ENCODE peak calls at places on chromosomes 12 and 14, in four cellular contexts. F is hepatocyte, N is prostate gland, U is body of pancreas. J is an unnamed sample. For H3K36me3 and H3K9me3, the result is how much of the 10 kb centered on the place peaks cover.

GRCh38 chr14:75044322-75044721 is 6.9 kb downstream of the MLH3 start:
- DNase-seq in N (no peak), U (no peak), F (no peak), J (no peak)

GRCh38 chr12:81077686-81078441 is at the start of gene ACSS3:
- DNase-seq in N (peak), U (peak), F (peak), J (peak)

GRCh38 chr14:101070540-101071492 is 167.3 kb upstream of the RTL1 start:
- DNase-seq in F (no peak), U (no peak), N (no peak), J (no peak)

GRCh38 chr14:94394594-94395305 is 6.3 kb upstream of the SERPINA1 start:
- DNase-seq in U (no peak), F (peak), N (no peak), J (peak)

GRCh38 chr14:91892918-91893527 is 25.7 kb upstream of the TC2N start:
- DNase-seq in F (no peak), U (no peak), N (no peak), J (peak)

GRCh38 chr14:80316426-80316825 is 105.1 kb upstream of the DIO2 start:
- DNase-seq in N (no peak), U (no peak), F (no peak), J (no peak)

GRCh38 chr12:47193066-47193465 is 113.3 kb upstream of the AMIGO2 start:
- DNase-seq in N (no peak), F (no peak), U (no peak), J (no peak)

GRCh38 chr14:57828713-57829112 is 37.2 kb downstream of the SLC35F4 start:
- DNase-seq in N (no peak), U (no peak), F (no peak), J (no peak)

GRCh38 chr14:103522649-103523582 is at the start of gene CKB:
- DNase-seq in N (peak), F (peak), U (peak), J (no peak)

GRCh38 chr14:94773017-94773681 is 3.2 kb upstream of the GSC start:
- DNase-seq in N (no peak), F (peak), U (no peak), J (no peak)

GRCh38 chr12:125149160-125150108 is 84.2 kb downstream of the AACS start:
- DNase-seq in F (no peak), N (no peak), U (peak), J (no peak)

GRCh38 chr12:92987846-92988621 is 58.9 kb upstream of the EEA1 start:
- DNase-seq in N (no peak), U (no peak), F (no peak), J (no peak)

GRCh38 chr12:88723219-88723618 is 142.9 kb upstream of the KITLG start:
- DNase-seq in N (no peak), U (no peak), F (no peak), J (no peak)

GRCh38 chr12:40312982-40313576 is 88.3 kb downstream of the LRRK2 start:
- DNase-seq in N (no peak), U (no peak), F (peak), J (no peak)

GRCh38 chr12:124681779-124682391 is 114.5 kb upstream of the NCOR2 start:
- DNase-seq in U (no peak), N (no peak), F (no peak), J (peak)

GRCh38 chr12:52171950-52172512 is 19.8 kb downstream of the KRT80 start:
- DNase-seq in U (peak), N (no peak), F (no peak), J (peak)

GRCh38 chr12:86044396-86044795 is 170.3 kb downstream of the NTS start:
- DNase-seq in N (no peak), F (no peak), U (no peak), J (no peak)

GRCh38 chr12:113274848-113275247 is 53.6 kb downstream of the TPCN1 start:
- DNase-seq in F (no peak), U (no peak), N (no peak), J (no peak)

GRCh38 chr12:694734-695503 is 31.7 kb upstream of the NINJ2 start:
- DNase-seq in F (no peak), U (no peak), N (no peak), J (no peak)

GRCh38 chr12:68400231-68400829 is 68.2 kb upstream of the MDM1 start:
- DNase-seq in N (no peak), F (no peak), U (no peak), J (no peak)

GRCh38 chr12:64205542-64205941 is 16.6 kb downstream of the KICS2 start:
- DNase-seq in F (no peak), N (no peak), U (no peak), J (no peak)

GRCh38 chr14:104422301-104423223 is 157.0 kb upstream of the C14orf180 start:
- DNase-seq in N (peak), U (no peak), F (no peak), J (no peak)

GRCh38 chr12:120581998-120582397 is 796 bp upstream of the POP5 start:
- DNase-seq in U (no peak), N (no peak), F (no peak), J (no peak)

GRCh38 chr12:65894127-65894526 is 69.8 kb downstream of the HMGA2 start:
- DNase-seq in U (no peak), N (no peak), F (no peak), J (no peak)

GRCh38 chr12:62732861-62733427 is 202.0 kb downstream of the PPM1H start:
- DNase-seq in U (no peak), F (peak), N (no peak), J (peak)

GRCh38 chr12:85627584-85627983 is 208.6 kb downstream of the RASSF9 start:
- DNase-seq in N (no peak), F (no peak), U (no peak), J (no peak)

DNA sequence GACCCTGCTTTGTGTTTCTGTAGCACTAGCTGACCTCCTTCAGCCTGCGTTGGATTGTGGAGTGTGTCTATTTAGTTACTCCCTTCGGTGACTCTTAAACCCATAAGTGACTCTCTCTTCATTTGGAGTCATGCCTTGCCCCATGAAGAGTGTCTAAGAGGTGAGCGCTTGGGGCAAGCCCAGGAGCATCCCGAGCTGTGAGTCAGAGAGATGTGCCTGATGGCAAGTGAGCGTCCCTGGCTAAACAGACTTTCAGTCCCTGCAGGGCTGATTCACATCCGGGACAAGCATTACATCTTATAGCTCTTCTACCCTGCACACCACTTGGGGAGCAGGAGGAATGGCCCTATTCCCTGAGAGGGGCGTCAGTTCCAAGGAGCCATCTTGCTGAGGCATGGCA is 24.3 kb upstream of the ATF1 start:
- DNase-seq in N (no peak), F (no peak), U (no peak), J (no peak)
- H3K36me3 ChIP-seq in N (under half), F (under half), U (under half), J (under half)

GRCh38 chr12:99978152-99978551 is 6.6 kb downstream of the ANKS1B start:
- DNase-seq in U (no peak), N (no peak), F (no peak), J (no peak)

GRCh38 chr12:99975321-99975720 is 9.4 kb downstream of the ANKS1B start:
- DNase-seq in F (no peak), N (no peak), U (no peak), J (no peak)

GRCh38 chr12:99976762-99977161 is 8.0 kb downstream of the ANKS1B start:
- DNase-seq in F (no peak), U (no peak), N (no peak), J (no peak)

GRCh38 chr12:99977550-99977949 is 7.2 kb downstream of the ANKS1B start:
- DNase-seq in U (no peak), N (no peak), F (no peak), J (no peak)

GRCh38 chr12:99974146-99974545 is 10.6 kb downstream of the ANKS1B start:
- DNase-seq in U (no peak), F (no peak), N (no peak), J (no peak)
- H3K9me3 ChIP-seq in U (under half), F (under half), N (under half), J (under half)

GRCh38 chr14:47674546-47675238 is 713 bp downstream of the MDGA2 start:
- DNase-seq in N (no peak), U (no peak), F (peak), J (no peak)
- H3K4me3 ChIP-seq in N (no peak), U (no peak), F (peak), J (peak)

DNA sequence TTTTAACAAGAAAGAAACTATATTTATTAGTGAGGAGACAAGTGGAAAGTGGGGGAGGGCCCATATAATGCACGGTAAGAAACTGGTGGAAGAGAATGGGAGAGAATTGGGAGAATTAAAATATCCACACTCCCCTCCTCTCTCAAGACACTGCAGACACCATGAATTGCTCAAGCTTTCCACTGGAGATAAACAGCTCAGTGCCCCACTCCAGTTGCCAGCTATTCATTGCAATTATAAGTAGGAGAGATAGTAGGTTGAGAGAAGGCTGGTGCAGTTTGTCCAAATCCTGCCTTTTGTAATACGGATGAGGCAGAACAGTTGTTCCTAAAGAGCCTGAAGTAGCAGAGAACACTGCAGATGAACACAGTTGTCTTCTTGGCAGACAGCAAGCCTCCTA is 38.2 kb downstream of the DCAF5 start:
- DNase-seq in U (no peak), F (no peak), N (no peak), J (no peak)
- H3K36me3 ChIP-seq in U (under half), F (under half), N (under half), J (under half)

GRCh38 chr12:126346087-126346486 is 1280.9 kb downstream of the AACS start:
- DNase-seq in U (no peak), F (no peak), N (no peak), J (no peak)

GRCh38 chr12:126347421-126347820 is 1282.2 kb downstream of the AACS start:
- DNase-seq in F (no peak), U (no peak), N (no peak), J (no peak)

GRCh38 chr12:126338031-126338441 is 1272.8 kb downstream of the AACS start:
- DNase-seq in F (no peak), N (no peak), U (no peak), J (no peak)

GRCh38 chr12:126343352-126343751 is 1278.1 kb downstream of the AACS start:
- DNase-seq in F (no peak), N (no peak), U (no peak), J (no peak)

GRCh38 chr12:126342866-126343265 is 1277.6 kb downstream of the AACS start:
- DNase-seq in F (no peak), U (no peak), N (no peak), J (no peak)
- H3K9me3 ChIP-seq in F (under half), U (under half), N (under half), J (under half)

GRCh38 chr14:61254803-61255526 is 26.2 kb downstream of the TMEM30B start:
- DNase-seq in N (no peak), F (no peak), U (no peak), J (no peak)
- H3K4me3 ChIP-seq in N (no peak), F (no peak), U (no peak), J (no peak)

GRCh38 chr12:109241936-109242335 is 67.1 kb downstream of the FOXN4 start:
- DNase-seq in F (no peak), U (no peak), N (no peak), J (no peak)
- H3K36me3 ChIP-seq in F (under half), U (under half), N (under half), J (under half)